ENCODE peak calls at places on chromosomes 11 and 22, in nine cellular contexts. H is BJ; F is T-helper 17 cell; N is kidney tubule cell; Z is ELR; X is NCI-H2107; B is effector memory CD4-positive, alpha-beta T cell; T is progenitor cell of endocrine pancreas; Q is EL. I is an unnamed sample.

GRCh38 chr22:47990486-47990885 is 1228.0 kb downstream of the TBC1D22A start:
- DNase-seq in Q (no peak), N (no peak), Z (no peak), F (no peak), T (no peak), B (no peak), H (no peak), X (no peak), I (no peak)

GRCh38 chr22:50189184-50189848 is 3.6 kb downstream of the TRABD start:
- DNase-seq in B (no peak), T (no peak), Z (no peak), Q (no peak), N (no peak), X (no peak), F (no peak), H (no peak), I (no peak)

GRCh38 chr22:33882991-33883390 is 37.3 kb downstream of the LARGE1 start:
- DNase-seq in Z (no peak), T (no peak), F (no peak), N (no peak), B (no peak), H (no peak), Q (no peak), X (no peak), I (no peak)

GRCh38 chr22:19568337-19569311 is 44.4 kb upstream of the CLDN5 start:
- DNase-seq in N (peak; percentile 92), B (no peak), T (no peak), Q (peak; percentile 94), X (no peak), H (peak; percentile 74), Z (peak; percentile 93), F (no peak), I (peak; percentile 88)

GRCh38 chr11:66071326-66071870 is 1.3 kb downstream of the PACS1 start:
- DNase-seq in B (no peak), T (no peak), X (no peak), Z (peak; percentile 29), Q (no peak), H (no peak), N (peak; percentile 10), F (no peak), I (no peak)

GRCh38 chr11:26901162-26901561 is 92.8 kb upstream of the FIBIN start:
- DNase-seq in H (no peak), T (no peak), Z (no peak), N (no peak), F (no peak), X (no peak), B (no peak), Q (no peak), I (no peak)

GRCh38 chr11:123584186-123584585 is 70.2 kb downstream of the SCN3B start:
- DNase-seq in T (no peak), X (no peak), F (no peak), Q (no peak), Z (no peak), H (no peak), B (no peak), N (no peak), I (no peak)

GRCh38 chr22:40499187-40499753 is 128.9 kb downstream of the SGSM3 start:
- DNase-seq in B (no peak), H (peak; percentile 97), F (no peak), Q (peak; percentile 97), N (peak; percentile 97), T (no peak), X (no peak), Z (peak; percentile 97), I (peak; percentile 94)

GRCh38 chr22:49394116-49394785 is 433.4 kb downstream of the BRD1 start:
- DNase-seq in H (no peak), N (no peak), F (no peak), X (no peak), Q (no peak), T (no peak), Z (no peak), B (no peak), I (no peak)

GRCh38 chr11:57179701-57180100 is 2.1 kb upstream of the LRRC55 start:
- DNase-seq in X (no peak), T (no peak), Q (no peak), H (no peak), F (no peak), B (no peak), N (no peak), Z (no peak), I (no peak)

GRCh38 chr11:64094463-64095223 is 58.9 kb downstream of the FLRT1 start:
- DNase-seq in T (no peak), Z (peak; percentile 90), F (no peak), B (no peak), H (no peak), X (no peak), Q (peak; percentile 91), N (peak; percentile 91), I (peak; percentile 67)

GRCh38 chr11:111782109-111782784 is 16.1 kb upstream of the PPP2R1B start:
- DNase-seq in H (no peak), Q (no peak), B (no peak), F (no peak), T (no peak), X (no peak), N (no peak), Z (no peak), I (no peak)

GRCh38 chr22:21837184-21837979 is 30.1 kb downstream of the MAPK1 start:
- DNase-seq in H (peak; percentile 71), X (no peak), N (peak; percentile 92), B (no peak), T (no peak), Q (peak; percentile 91), Z (peak; percentile 82), F (no peak), I (peak; percentile 72)

GRCh38 chr11:65396769-65397745 is 10.6 kb downstream of the FRMD8 start:
- DNase-seq in Q (no peak), B (no peak), F (no peak), N (no peak), T (no peak), H (no peak), X (no peak), Z (no peak), I (no peak)

GRCh38 chr11:9269492-9270030 is 4.4 kb upstream of the DENND5A start:
- DNase-seq in N (no peak), X (no peak), T (no peak), F (no peak), B (no peak), Q (peak; percentile 23), H (no peak), Z (peak; percentile 9), I (no peak)

GRCh38 chr22:50522806-50523438 is 2.5 kb downstream of the SCO2 start:
- DNase-seq in B (no peak), T (no peak), Q (no peak), X (no peak), F (no peak), N (no peak), H (no peak), Z (no peak), I (no peak)

GRCh38 chr11:126415128-126415527 is 59.6 kb downstream of the ST3GAL4 start:
- DNase-seq in H (no peak), F (no peak), N (no peak), B (no peak), Z (no peak), Q (no peak), X (no peak), T (no peak), I (no peak)

GRCh38 chr11:93740802-93741093 is 547 bp downstream of the TAF1D start:
- DNase-seq in Q (peak; percentile 63), F (peak; percentile 46), X (peak; percentile 14), T (no peak), H (no peak), Z (peak; percentile 75), N (peak; percentile 69), B (peak; percentile 47), I (peak; percentile 30)

GRCh38 chr22:49536571-49537131 is 291.0 kb downstream of the BRD1 start:
- DNase-seq in B (no peak), T (no peak), X (no peak), F (no peak), Q (no peak), N (no peak), Z (no peak), H (no peak), I (no peak)

GRCh38 chr22:37505565-37505964 is 13.7 kb downstream of the CARD10 start:
- DNase-seq in X (no peak), H (no peak), B (no peak), N (no peak), F (no peak), Z (no peak), T (no peak), Q (no peak), I (no peak)

GRCh38 chr22:49768961-49769690 is 58.5 kb downstream of the BRD1 start:
- DNase-seq in B (no peak), N (peak; percentile 6), X (no peak), Z (no peak), H (no peak), F (peak; percentile 3), Q (no peak), T (no peak), I (no peak)

GRCh38 chr22:45889093-45889538 is 87.8 kb downstream of the WNT7B start:
- DNase-seq in Z (no peak), X (no peak), N (no peak), Q (no peak), F (no peak), B (no peak), H (no peak), T (no peak), I (no peak)

GRCh38 chr11:95884802-95885201 is 39.1 kb downstream of the MTMR2 start:
- DNase-seq in H (no peak), X (no peak), B (no peak), Q (no peak), N (no peak), T (no peak), F (no peak), Z (no peak), I (no peak)

GRCh38 chr11:3183523-3183922 is 18.4 kb upstream of the OSBPL5 start:
- DNase-seq in Z (no peak), N (no peak), X (no peak), B (no peak), T (no peak), Q (no peak), H (no peak), F (no peak), I (no peak)

GRCh38 chr22:39920134-39920743 is 19.4 kb downstream of the GRAP2 start:
- DNase-seq in X (no peak), H (no peak), F (peak; percentile 50), Z (no peak), T (no peak), Q (no peak), B (peak; percentile 32), N (no peak), I (no peak)